ENCODE peak calls at places on chromosome 16, in seven cellular contexts. C is GM23248; B is A549; S is NT2/D1; K is CD8-positive, alpha-beta T cell; V is CD4-positive, alpha-beta T cell; L is keratinocyte. M is an unnamed sample.

GRCh38 chr16:1771864-1772361 is 570 bp upstream of the NME3 start:
- DNase-seq in B (no peak), L (no peak), C (no peak), V (no peak), K (no peak), S (no peak), M (no peak)

GRCh38 chr16:48611329-48612137 is 1.6 kb upstream of the N4BP1 start:
- DNase-seq in S (no peak), B (peak; percentile 26), L (peak; percentile 98), K (peak; percentile 83), V (peak; percentile 71), C (no peak), M (peak; percentile 82)

GRCh38 chr16:55225972-55226542 is 97.9 kb upstream of the IRX6 start:
- DNase-seq in S (no peak), L (no peak), B (no peak), C (no peak), V (no peak), K (no peak), M (no peak)

GRCh38 chr16:64242510-64242909 is 879.4 kb downstream of the CDH11 start:
- DNase-seq in K (no peak), S (no peak), C (no peak), V (no peak), L (no peak), B (no peak), M (no peak)

GRCh38 chr16:73057369-73058210 is 9.7 kb upstream of the ZFHX3 start:
- DNase-seq in S (no peak), K (no peak), L (no peak), B (no peak), V (no peak), C (peak; percentile 69), M (no peak)

GRCh38 chr16:30651124-30652004 is 604 bp downstream of the PRR14 start:
- DNase-seq in B (peak; percentile 73), C (peak; percentile 87), L (no peak), V (peak; percentile 54), S (peak; percentile 52), K (peak; percentile 72), M (peak; percentile 78)

GRCh38 chr16:19113577-19114358 is at the start of gene ITPRIPL2:
- DNase-seq in C (peak; percentile 96), S (no peak), K (no peak), V (no peak), L (no peak), B (peak; percentile 93), M (no peak)

GRCh38 chr16:54846761-54847160 is 83.9 kb upstream of the IRX5 start:
- DNase-seq in S (no peak), V (no peak), C (no peak), L (peak; percentile 85), K (no peak), B (peak; percentile 8), M (no peak)

GRCh38 chr16:53435066-53435688 is 906 bp downstream of the RBL2 start:
- DNase-seq in S (peak; percentile 42), C (peak; percentile 94), L (no peak), V (peak; percentile 46), K (peak; percentile 69), B (peak; percentile 92), M (peak; percentile 41)

GRCh38 chr16:60073376-60073775 is 1339.3 kb upstream of the GOT2 start:
- DNase-seq in L (no peak), C (no peak), K (no peak), V (no peak), S (no peak), B (no peak), M (no peak)

GRCh38 chr16:72107371-72107770 is 13.7 kb downstream of the DHX38 start:
- DNase-seq in B (no peak), L (no peak), K (no peak), S (no peak), V (no peak), C (no peak), M (no peak)

GRCh38 chr16:15874745-15875314 is 13.6 kb downstream of the CEP20 start:
- DNase-seq in V (no peak), K (peak; percentile 10), B (peak; percentile 87), S (peak; percentile 52), L (no peak), C (peak; percentile 90), M (no peak)

GRCh38 chr16:1159973-1160772 is 7.3 kb downstream of the CACNA1H start:
- DNase-seq in V (no peak), S (no peak), L (no peak), B (no peak), K (no peak), C (no peak), M (no peak)

GRCh38 chr16:77299395-77299794 is 100.2 kb downstream of the SYCE1L start:
- DNase-seq in K (no peak), C (no peak), V (no peak), L (no peak), B (no peak), S (no peak), M (no peak)

GRCh38 chr16:81850197-81850944 is 71.3 kb downstream of the PLCG2 start:
- DNase-seq in L (no peak), K (no peak), S (no peak), B (no peak), V (no peak), C (no peak), M (no peak)

GRCh38 chr16:13808075-13808474 is 111.9 kb upstream of the ERCC4 start:
- DNase-seq in S (no peak), K (no peak), L (no peak), B (no peak), C (no peak), V (no peak), M (no peak)

GRCh38 chr16:67397812-67398545 is 4.7 kb upstream of the TPPP3 start:
- DNase-seq in K (no peak), L (no peak), S (no peak), C (no peak), B (no peak), V (no peak), M (no peak)

GRCh38 chr16:87101903-87102302 is 215.3 kb downstream of the C16orf95 start:
- DNase-seq in V (no peak), L (no peak), B (peak; percentile 42), S (no peak), K (no peak), C (peak; percentile 61), M (no peak)

GRCh38 chr16:50680907-50681885 is at the start of gene SNX20:
- DNase-seq in B (no peak), S (no peak), C (no peak), V (peak; percentile 57), K (peak; percentile 66), L (no peak), M (peak; percentile 50)

GRCh38 chr16:24036614-24037013 is 200.8 kb downstream of the PRKCB start:
- DNase-seq in K (peak; percentile 35), B (peak; percentile 48), L (no peak), S (peak; percentile 59), V (no peak), C (peak; percentile 70), M (no peak)

GRCh38 chr16:83113317-83113716 is 486.5 kb downstream of the CDH13 start:
- DNase-seq in S (no peak), L (no peak), K (no peak), V (no peak), C (peak; percentile 41), B (peak; percentile 19), M (no peak)

DNA sequence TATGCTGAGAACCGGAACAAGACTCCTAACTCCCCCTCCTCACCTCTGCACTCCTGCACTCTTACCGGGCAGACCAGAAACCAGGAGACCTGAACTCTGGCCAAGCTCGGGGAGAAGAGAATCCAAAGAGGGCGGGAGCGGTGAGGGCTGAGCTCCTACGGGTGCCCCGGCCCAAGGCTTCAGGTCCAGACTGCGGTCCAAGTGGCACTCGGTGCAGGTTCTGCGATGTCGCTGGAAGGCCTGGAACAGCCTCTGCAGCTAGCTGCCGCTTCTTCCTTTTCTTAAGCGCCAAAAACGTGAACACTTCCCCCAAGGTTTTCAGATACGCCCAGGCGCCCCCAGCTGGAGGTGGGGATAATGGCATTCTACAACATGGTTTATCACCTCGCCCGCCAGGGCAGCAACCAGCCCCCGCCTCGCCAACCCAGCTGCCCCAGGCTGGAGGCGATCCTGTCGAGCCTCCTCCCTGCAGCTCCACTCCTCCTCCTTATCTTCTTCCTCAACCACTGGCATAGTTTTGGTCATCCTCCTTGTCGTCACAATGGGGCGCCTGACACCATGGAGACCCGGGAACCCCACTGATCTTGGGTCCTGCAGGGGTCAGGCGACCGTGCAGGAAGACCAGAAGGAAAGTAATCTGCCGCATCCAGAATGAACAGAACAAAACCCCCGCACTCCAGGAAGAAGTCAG is 1735.9 kb downstream of the TP53TG3F start:
- DNase-seq in C (no peak), B (no peak), V (no peak), K (no peak), S (no peak), L (no peak), M (no peak)
- H3K9me3 ChIP-seq in C (no peaks in the 10 kb centered on the region), B (no peaks in the 10 kb centered on the region), V (peaks cover 4% of the 10 kb centered on the region), K (no peaks in the 10 kb centered on the region), S (no peaks in the 10 kb centered on the region), L (no peaks in the 10 kb centered on the region), M (peaks cover 3% of the 10 kb centered on the region)

GRCh38 chr16:11156401-11156800 is 99.6 kb downstream of the SOCS1 start:
- DNase-seq in L (no peak), K (no peak), C (no peak), S (no peak), B (no peak), V (no peak), M (no peak)
- H3K9me3 ChIP-seq in L (no peaks in the 10 kb centered on the region), K (no peaks in the 10 kb centered on the region), C (no peaks in the 10 kb centered on the region), S (no peaks in the 10 kb centered on the region), B (no peaks in the 10 kb centered on the region), V (no peaks in the 10 kb centered on the region), M (no peaks in the 10 kb centered on the region)

DNA sequence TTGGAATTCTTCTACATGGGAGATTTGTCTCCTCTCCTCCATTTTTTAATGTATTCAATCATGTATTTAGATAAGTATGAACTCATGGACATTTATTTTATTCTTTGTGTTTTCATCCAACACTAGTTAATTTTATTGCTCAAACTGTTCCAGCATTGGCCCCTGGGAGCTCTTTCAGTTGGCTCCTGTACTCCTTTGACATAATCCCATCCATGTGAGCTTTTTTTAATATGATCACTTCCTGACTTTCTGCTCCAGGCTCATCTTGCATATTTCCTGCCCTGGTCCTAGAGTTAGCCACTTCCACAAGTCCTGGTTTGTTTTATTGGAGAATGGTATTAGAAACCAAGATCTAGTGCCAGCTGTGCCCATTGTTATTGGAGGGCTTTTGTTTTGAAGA is 419.1 kb upstream of the CDH11 start:
- DNase-seq in C (no peak), S (no peak), L (no peak), K (no peak), B (no peak), V (no peak), M (no peak)
- H3K9me3 ChIP-seq in C (no peaks in the 10 kb centered on the region), S (no peaks in the 10 kb centered on the region), L (no peaks in the 10 kb centered on the region), K (no peaks in the 10 kb centered on the region), B (no peaks in the 10 kb centered on the region), V (peaks cover 5% of the 10 kb centered on the region), M (no peaks in the 10 kb centered on the region)

GRCh38 chr16:27385398-27385797 is 16.6 kb upstream of the IL21R start:
- DNase-seq in S (no peak), L (no peak), V (no peak), B (no peak), K (no peak), C (no peak), M (no peak)

GRCh38 chr16:27383511-27384243 is 18.3 kb upstream of the IL21R start:
- DNase-seq in S (no peak), V (no peak), L (no peak), K (no peak), C (no peak), B (no peak), M (no peak)

GRCh38 chr16:27389272-27389961 is 12.6 kb upstream of the IL21R start:
- DNase-seq in L (no peak), V (no peak), C (no peak), B (no peak), K (no peak), S (no peak), M (no peak)

GRCh38 chr16:27387724-27388123 is 14.2 kb upstream of the IL21R start:
- DNase-seq in B (no peak), C (peak; percentile 33), V (no peak), K (no peak), L (no peak), S (no peak), M (no peak)

GRCh38 chr16:27386674-27387073 is 15.3 kb upstream of the IL21R start:
- DNase-seq in L (no peak), S (no peak), K (no peak), V (no peak), C (no peak), B (no peak), M (no peak)
- H3K9me3 ChIP-seq in L (no peaks in the 10 kb centered on the region), S (peaks cover 19% of the 10 kb centered on the region), K (no peaks in the 10 kb centered on the region), V (peaks cover 4% of the 10 kb centered on the region), C (no peaks in the 10 kb centered on the region), B (peaks cover 17% of the 10 kb centered on the region), M (no peaks in the 10 kb centered on the region)

M was measured in T-helper 17 cell.